ENCODE peak calls at places on chromosomes 7 and 10, in five cellular contexts. A, S, X, E and U are unnamed samples.

GRCh38 chr10:129913021-129913695 is 50.9 kb downstream of the EBF3 start:
- DNase-seq in X (no peak), A (no peak), E (no peak), S (no peak), U (no peak)

GRCh38 chr7:144622751-144623150 is 213.1 kb downstream of the TPK1 start:
- DNase-seq in A (no peak), S (no peak), E (no peak), X (no peak), U (no peak)

GRCh38 chr10:75091173-75091572 is 20.3 kb upstream of the SAMD8 start:
- DNase-seq in A (no peak), X (no peak), S (no peak), E (no peak), U (no peak)

GRCh38 chr7:17234398-17235021 is 63.9 kb upstream of the AHR start:
- DNase-seq in S (no peak), E (peak), X (peak), A (no peak), U (peak)

GRCh38 chr7:34156336-34156735 is 251.0 kb downstream of the BMPER start:
- DNase-seq in S (no peak), E (no peak), X (no peak), A (no peak), U (no peak)

GRCh38 chr10:44422631-44423030 is 37.7 kb upstream of the CXCL12 start:
- DNase-seq in X (no peak), E (no peak), A (no peak), S (no peak), U (no peak)

GRCh38 chr10:92757066-92757716 is 67.4 kb downstream of the HHEX start:
- DNase-seq in A (peak), X (peak), S (peak), E (peak), U (peak)

GRCh38 chr10:11741608-11742007 is 574 bp upstream of the ECHDC3 start:
- DNase-seq in X (no peak), E (no peak), A (no peak), S (no peak), U (no peak)

GRCh38 chr10:92690211-92691041 is 671 bp downstream of the HHEX start:
- DNase-seq in A (peak), X (peak), E (peak), S (peak), U (peak)

GRCh38 chr10:62384057-62384446 is 9.9 kb downstream of the ZNF365 start:
- DNase-seq in E (no peak), A (no peak), X (no peak), S (no peak), U (no peak)

GRCh38 chr10:87845624-87846377 is 17.5 kb downstream of the KLLN start:
- DNase-seq in S (no peak), A (no peak), X (no peak), E (no peak), U (no peak)

GRCh38 chr7:23600251-23600650 is 3.1 kb downstream of the CCDC126 start:
- DNase-seq in E (no peak), S (no peak), X (no peak), A (no peak), U (no peak)

GRCh38 chr10:70812814-70813213 is 2.9 kb upstream of the SGPL1 start:
- DNase-seq in X (no peak), S (no peak), A (no peak), E (no peak), U (no peak)

GRCh38 chr10:7551891-7552731 is 114.7 kb downstream of the ITIH5 start:
- DNase-seq in E (no peak), A (no peak), S (no peak), X (no peak), U (no peak)

GRCh38 chr7:1995426-1995825 is 237.3 kb downstream of the MAD1L1 start:
- DNase-seq in E (no peak), S (no peak), A (no peak), X (no peak), U (no peak)

DNA sequence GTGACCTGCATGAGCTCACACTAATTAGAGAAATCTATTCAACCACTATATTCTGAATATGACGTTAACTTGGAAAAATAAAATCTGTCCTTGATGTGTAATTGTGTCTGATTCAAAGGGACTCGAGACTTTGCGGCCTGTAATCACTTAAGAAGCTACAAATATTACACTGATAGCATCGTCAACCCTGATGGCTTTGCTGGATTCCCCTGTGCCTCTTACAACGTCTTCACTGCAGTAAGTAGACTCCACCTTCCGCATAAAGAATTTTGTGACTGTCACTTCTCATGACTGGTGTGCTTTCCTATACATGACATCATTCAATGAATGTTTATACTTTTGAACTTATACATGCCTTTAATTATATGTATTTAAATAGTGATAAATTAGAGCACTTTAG is 10.2 kb downstream of the PNLIP start:
- DNase-seq in S (no peak), E (no peak), A (no peak), X (no peak), U (no peak)
- TF ChIP-seq POLR2A in S (no peak), E (no peak), A (no peak), X (no peak), U (no peak)

DNA sequence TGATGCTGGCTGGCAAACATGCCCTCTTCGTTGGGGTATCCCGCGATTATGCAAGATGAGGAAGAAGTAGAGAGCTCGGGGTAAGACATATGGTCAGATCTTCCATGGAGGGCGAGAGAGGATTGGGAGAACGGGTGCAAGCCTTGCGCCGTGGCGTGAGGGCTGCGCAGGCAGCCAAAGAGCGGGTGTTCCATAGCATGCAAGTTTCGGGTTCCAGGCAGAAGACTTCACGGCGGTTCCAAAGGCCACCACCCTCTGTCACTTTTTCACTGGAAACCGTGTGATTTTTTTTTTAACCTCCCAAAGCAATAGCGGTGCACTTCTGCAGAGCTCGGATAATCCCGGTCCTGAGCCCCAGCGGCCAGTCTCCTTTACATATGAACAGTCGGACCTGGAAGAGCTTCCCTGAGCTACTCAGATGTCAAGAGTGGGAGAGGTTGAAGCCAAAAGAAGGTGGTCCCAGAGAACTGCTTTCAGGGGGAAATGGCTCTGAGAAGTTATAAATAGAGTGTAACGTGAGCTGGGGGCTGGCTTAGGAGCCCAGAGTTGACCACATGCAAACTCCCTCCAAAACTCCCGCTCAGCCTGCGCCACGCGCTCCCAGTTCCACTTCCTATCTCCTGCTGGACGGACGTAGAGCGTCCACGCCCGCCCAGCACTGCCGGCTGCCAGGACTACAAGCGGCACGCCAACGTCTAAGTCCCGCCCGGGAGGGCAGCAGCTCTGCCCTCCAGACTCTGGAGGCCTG is at the start of gene MEOX2:
- DNase-seq in A (peak), E (no peak), X (peak), S (peak), U (no peak)
- TF ChIP-seq POLR2A in A (peak), E (no peak), X (no peak), S (peak), U (no peak)

GRCh38 chr7:130910949-130911944 is 177.2 kb upstream of the KLF14 start:
- DNase-seq in E (peak), S (no peak), X (no peak), A (no peak), U (no peak)
- TF ChIP-seq POLR2A in E (no peak), S (no peak), X (peak), A (no peak), U (no peak)

GRCh38 chr7:30478349-30479228 is at the start of gene NOD1:
- DNase-seq in A (peak), E (peak), X (peak), S (peak), U (peak)
- TF ChIP-seq POLR2A in A (peak), E (peak), X (peak), S (peak), U (peak)

DNA sequence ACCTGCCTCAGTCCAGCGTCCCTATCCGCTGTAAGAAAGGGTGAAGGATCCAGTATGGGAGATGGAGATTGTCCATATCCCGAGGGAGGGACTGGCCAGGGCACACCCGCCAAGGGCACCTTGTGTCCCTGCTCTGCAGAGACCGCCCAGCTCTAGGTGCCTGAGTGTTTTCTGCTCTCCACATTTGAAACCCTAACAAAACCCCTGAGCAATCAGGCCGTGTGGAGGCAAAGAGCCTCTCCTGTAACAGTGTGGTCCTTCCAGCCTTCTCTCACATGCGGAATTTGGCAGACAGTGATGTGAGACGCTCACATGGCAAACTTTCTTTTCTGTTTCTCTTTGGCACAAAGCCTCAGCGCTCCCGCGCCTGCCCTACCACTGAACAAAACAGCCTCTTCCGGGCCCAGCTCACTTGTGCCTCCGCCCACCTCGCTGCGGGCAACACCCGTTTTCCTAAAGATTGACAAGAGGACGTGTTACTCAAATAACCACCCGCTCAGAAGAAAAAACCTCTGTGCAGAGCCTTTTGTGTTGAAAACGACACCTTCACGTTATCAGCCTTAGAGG is 514.8 kb downstream of the DNAJB6 start:
- DNase-seq in X (peak), S (no peak), A (peak), E (no peak), U (peak)
- TF ChIP-seq POLR2A in X (no peak), S (no peak), A (no peak), E (no peak), U (peak)

DNA sequence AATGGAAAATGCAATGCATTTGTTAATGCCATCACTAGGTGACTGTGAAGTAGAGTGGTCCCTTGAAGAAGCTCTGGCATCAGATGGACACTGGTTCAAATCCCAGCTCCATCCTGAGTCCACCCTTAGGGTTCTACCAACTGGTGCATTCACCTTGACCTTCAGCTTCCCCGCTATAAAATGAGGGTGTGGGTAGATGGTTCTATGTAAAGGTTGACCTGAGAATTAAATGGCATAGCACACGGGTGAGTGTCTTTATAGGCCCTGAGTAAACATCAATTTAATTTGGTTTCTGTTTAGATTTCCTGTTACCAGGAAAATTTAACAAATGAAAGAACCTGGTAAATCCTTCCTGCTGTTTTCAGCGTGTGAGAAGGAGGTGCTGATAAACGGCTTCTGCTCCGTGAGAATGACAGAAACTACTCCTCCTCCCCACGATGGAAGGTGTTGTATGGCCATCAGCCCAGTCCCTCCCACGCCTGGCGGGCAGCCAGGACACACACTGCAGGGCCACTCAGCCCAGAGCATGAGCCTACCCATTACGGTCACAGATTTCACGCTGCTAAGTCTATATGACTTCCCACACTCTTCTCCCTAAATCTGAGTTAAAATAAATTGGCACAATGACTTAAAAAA is 210.1 kb downstream of the TNS3 start:
- DNase-seq in S (peak), A (peak), X (peak), E (peak), U (peak)
- TF ChIP-seq POLR2A in S (no peak), A (no peak), X (peak), E (no peak), U (no peak)

GRCh38 chr10:52319926-52320325 is 5.8 kb downstream of the DKK1 start:
- DNase-seq in E (no peak), A (no peak), S (no peak), X (no peak), U (no peak)
- TF ChIP-seq POLR2A in E (no peak), A (no peak), S (no peak), X (no peak), U (no peak)

GRCh38 chr10:52314007-52314821 is at the start of gene DKK1:
- DNase-seq in E (no peak), S (peak), A (peak), X (peak), U (peak)
- TF ChIP-seq POLR2A in E (no peak), S (no peak), A (no peak), X (no peak), U (no peak)

GRCh38 chr7:27151945-27152815 is at the start of gene HOXA3:
- DNase-seq in X (peak), E (no peak), S (peak), A (no peak), U (no peak)
- TF ChIP-seq POLR2A in X (peak), E (no peak), S (peak), A (no peak), U (no peak)